ENCODE peak calls at places on chromosomes 16 and 17, in eight cellular contexts. L, G, O, T, H, V, D and S are unnamed samples.

GRCh38 chr17:81509048-81509686 is 3.4 kb downstream of the ACTG1 start:
- DNase-seq in L (no peak), G (peak; percentile 51), O (no peak), T (no peak), H (no peak), V (peak; percentile 48), D (no peak), S (no peak)

GRCh38 chr17:66915792-66916191 is 48.7 kb upstream of the CACNG4 start:
- DNase-seq in L (no peak), G (no peak), O (no peak), T (no peak), H (no peak), V (no peak), D (no peak), S (no peak)

GRCh38 chr16:86171329-86171728 is 272.4 kb downstream of the IRF8 start:
- DNase-seq in L (no peak), G (peak; percentile 15), O (no peak), T (no peak), H (no peak), V (no peak), D (no peak), S (no peak)

GRCh38 chr16:29915590-29916247 is 10.3 kb downstream of the KCTD13 start:
- DNase-seq in L (no peak), G (peak; percentile 22), O (no peak), T (no peak), H (no peak), V (no peak), D (no peak), S (no peak)

GRCh38 chr16:67404740-67405226 is 11.5 kb upstream of the TPPP3 start:
- DNase-seq in L (no peak), G (no peak), O (no peak), T (no peak), H (no peak), V (peak; percentile 87), D (no peak), S (peak; percentile 88)

GRCh38 chr16:53789159-53789558 is 85.2 kb downstream of the FTO start:
- DNase-seq in L (no peak), G (peak; percentile 74), O (no peak), T (no peak), H (no peak), V (no peak), D (no peak), S (no peak)

GRCh38 chr16:27745348-27745747 is 195.4 kb downstream of the KATNIP start:
- DNase-seq in L (no peak), G (peak; percentile 46), O (no peak), T (no peak), H (no peak), V (no peak), D (no peak), S (no peak)

GRCh38 chr17:17613708-17614114 is 22.2 kb upstream of the PEMT start:
- DNase-seq in L (no peak), G (peak; percentile 84), O (peak; percentile 70), T (peak; percentile 69), H (no peak), V (peak; percentile 48), D (peak; percentile 45), S (peak; percentile 63)

GRCh38 chr16:20740007-20740883 is 1.4 kb downstream of the THUMPD1 start:
- DNase-seq in L (no peak), G (peak; percentile 33), O (peak; percentile 6), T (no peak), H (no peak), V (no peak), D (no peak), S (no peak)

GRCh38 chr16:62036101-62036806 is at the start of gene CDH8:
- DNase-seq in L (peak; percentile 57), G (no peak), O (peak; percentile 22), T (no peak), H (no peak), V (no peak), D (no peak), S (no peak)

GRCh38 chr17:57962441-57963148 is 7.4 kb upstream of the CUEDC1 start:
- DNase-seq in L (no peak), G (no peak), O (no peak), T (peak; percentile 7), H (no peak), V (no peak), D (no peak), S (no peak)

GRCh38 chr16:4679156-4679853 is 14.1 kb upstream of the NUDT16L1 start:
- DNase-seq in L (no peak), G (no peak), O (peak; percentile 61), T (peak; percentile 91), H (no peak), V (peak; percentile 67), D (peak; percentile 56), S (peak; percentile 76)

GRCh38 chr16:83968891-83969672 is 1.0 kb downstream of the NECAB2 start:
- DNase-seq in L (no peak), G (no peak), O (no peak), T (no peak), H (no peak), V (no peak), D (no peak), S (no peak)

GRCh38 chr16:83969771-83970429 is 1.9 kb downstream of the NECAB2 start:
- DNase-seq in L (no peak), G (no peak), O (no peak), T (no peak), H (no peak), V (no peak), D (no peak), S (no peak)

GRCh38 chr16:83967838-83968482 is at the start of gene NECAB2:
- DNase-seq in L (no peak), G (peak; percentile 47), O (peak; percentile 94), T (no peak), H (no peak), V (no peak), D (no peak), S (peak; percentile 43)

GRCh38 chr16:83967091-83967490 is 953 bp upstream of the NECAB2 start:
- DNase-seq in L (no peak), G (no peak), O (no peak), T (no peak), H (no peak), V (no peak), D (no peak), S (no peak)

DNA sequence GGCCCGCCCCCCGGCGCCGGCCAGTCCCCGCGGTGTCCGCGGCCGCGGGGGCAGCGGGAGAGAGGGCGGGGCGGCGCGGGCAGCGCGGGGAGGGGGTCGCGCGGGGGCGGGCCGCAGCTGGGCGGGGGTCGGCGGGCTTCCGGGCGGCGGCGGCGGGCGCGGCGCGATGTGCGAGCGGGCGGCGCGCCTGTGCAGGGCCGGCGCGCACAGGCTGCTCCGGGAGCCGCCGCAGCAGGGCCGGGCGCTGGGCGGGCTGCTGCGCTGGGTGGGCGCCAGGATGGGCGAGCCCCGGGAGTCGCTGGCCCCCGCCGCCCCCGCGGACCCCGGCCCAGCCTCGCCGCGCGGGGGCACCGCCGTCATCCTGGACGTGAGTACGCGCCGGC is 430 bp downstream of the NECAB2 start:
- DNase-seq in L (no peak), G (no peak), O (peak; percentile 86), T (no peak), H (no peak), V (no peak), D (no peak), S (no peak)
- H3K4me3 ChIP-seq in L (no peak overlapping the region), G (no peak overlapping the region), O (no peak overlapping the region), T (no peak overlapping the region), H (no peak overlapping the region), V (no peak overlapping the region), D (no peak overlapping the region), S (peak overlapping the region; percentile 41)

DNA sequence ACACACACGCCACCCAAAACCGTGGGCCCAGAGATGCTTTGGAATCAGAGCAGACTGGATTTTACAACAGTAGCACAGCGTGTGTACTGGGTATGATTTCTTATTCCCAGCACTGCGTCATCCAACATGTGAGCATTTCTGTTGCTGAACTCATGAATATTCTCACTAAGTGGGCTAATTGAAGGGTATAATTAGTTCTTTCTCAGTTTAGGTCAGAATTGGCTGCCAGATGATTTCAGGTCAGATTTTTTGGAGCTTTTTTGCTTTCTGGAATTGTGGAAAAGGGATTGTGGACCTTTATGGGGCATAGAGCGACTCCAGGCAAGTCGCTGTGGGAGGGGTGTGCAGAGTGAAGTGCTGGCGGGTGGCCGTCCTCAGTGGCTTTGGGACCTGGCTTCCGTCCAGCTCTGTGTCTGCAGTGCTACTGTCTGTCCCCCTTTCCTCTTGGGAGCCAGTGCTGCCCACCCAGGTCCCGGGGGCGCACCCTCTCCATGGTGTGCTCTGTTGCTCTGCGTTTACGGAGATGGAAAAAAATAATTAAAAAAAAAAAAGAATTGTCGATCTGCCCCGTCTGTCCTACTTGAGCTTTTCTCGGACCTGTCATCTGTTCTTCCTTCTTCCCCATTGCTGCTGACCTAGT is 25.0 kb downstream of the FOXK2 start:
- DNase-seq in L (no peak), G (no peak), O (peak; percentile 62), T (no peak), H (no peak), V (no peak), D (peak; percentile 52), S (no peak)
- H3K4me3 ChIP-seq in L (no peak overlapping the region), G (no peak overlapping the region), O (no peak overlapping the region), T (no peak overlapping the region), H (peak overlapping the region; percentile 62), V (no peak overlapping the region), D (peak overlapping the region; percentile 31), S (no peak overlapping the region)

DNA sequence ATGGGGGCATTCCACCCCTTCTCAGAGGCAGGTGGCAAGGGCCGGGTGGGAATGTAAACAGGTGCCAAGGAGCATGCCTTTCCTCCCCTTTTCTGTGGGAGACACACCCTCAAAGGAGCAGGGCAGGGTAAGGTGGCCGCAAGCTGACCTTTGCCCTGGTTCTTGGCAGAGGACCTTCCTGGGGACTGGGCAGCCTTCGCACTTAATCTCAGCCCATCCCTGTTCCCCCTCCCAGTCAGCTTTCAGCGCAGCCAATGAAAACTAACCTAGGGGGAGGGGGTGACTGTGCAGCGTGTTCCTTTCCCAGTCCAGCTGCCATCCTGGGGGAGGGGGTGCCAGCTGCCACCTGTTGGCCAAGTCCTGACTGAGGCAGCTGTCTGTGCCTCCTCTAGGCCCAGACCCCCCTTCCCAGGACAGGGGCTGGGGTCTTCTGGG is 2.8 kb downstream of the TRAF4 start:
- DNase-seq in L (peak; percentile 87), G (no peak), O (no peak), T (peak; percentile 77), H (no peak), V (peak; percentile 88), D (no peak), S (peak; percentile 91)
- H3K4me3 ChIP-seq in L (peak overlapping the region; percentile 10), G (peak overlapping the region; percentile 82), O (peak overlapping the region; percentile 83), T (peak overlapping the region; percentile 89), H (no peak overlapping the region), V (peak overlapping the region; percentile 89), D (no peak overlapping the region), S (peak overlapping the region; percentile 61)

DNA sequence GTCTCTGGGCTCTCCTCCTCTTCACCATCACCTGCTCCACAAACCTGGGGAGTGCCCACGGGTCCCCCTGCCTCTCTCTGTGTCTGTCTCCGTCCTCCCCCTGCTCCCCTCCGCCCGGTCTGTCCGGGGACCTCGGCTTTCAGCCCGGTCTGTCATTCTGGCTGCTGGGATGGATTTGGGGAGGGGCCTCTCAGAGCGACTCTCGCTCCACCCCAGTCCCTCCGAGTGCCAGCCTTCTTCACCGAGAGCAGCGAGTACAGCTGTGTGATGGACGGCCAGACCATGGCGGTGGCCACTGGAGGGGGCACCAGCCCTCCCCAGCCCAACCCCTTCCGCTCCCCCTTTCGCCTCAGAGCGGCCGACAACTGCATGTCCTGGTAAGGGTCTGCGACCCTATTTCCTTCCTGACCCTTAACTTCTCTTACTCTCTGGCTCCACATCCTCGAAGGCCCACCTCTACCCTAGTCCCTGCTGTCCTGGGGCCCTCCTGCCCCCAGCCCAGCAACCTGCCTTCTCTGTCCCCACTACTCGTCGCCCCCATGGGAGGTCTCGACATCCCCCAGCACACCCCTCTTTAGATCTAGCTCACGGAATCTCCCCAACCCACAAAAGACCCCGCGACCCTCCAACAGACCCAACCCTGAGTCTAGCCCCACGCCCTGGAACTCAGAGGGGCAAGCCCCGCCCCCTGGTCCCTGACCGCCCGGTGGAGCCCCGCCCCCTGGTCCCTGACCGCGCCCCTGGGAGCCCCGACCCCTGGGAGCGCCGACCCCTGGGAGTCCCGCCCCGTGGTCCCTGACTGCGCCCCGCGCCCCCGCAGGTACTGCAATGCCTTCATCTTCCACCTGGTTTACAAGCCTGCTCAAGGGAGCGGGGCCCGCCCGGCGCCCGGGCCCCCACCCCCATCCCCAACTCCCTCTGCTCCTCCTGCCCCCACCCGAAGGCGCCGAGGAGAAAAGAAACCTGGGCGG is 5.6 kb upstream of the CXCL16 start:
- DNase-seq in L (no peak), G (no peak), O (peak; percentile 61), T (no peak), H (no peak), V (no peak), D (no peak), S (no peak)
- H3K4me3 ChIP-seq in L (no peak overlapping the region), G (no peak overlapping the region), O (no peak overlapping the region), T (no peak overlapping the region), H (no peak overlapping the region), V (no peak overlapping the region), D (no peak overlapping the region), S (no peak overlapping the region)